ENCODE peak calls at places on chromosomes 4 and X, in seven cellular contexts. A, N, H, O, F, X and W are unnamed samples.
A peak's percentile ranks its signal among the peaks of the same experiment; 100 is the strongest.

GRCh38 chr4:168098257-168098717 is 6.0 kb downstream of the ANXA10 start:
- DNase-seq in O (no peak), H (no peak), N (peak; percentile 19), X (no peak), A (no peak), F (peak; percentile 11), W (peak; percentile 60)

GRCh38 chr4:55658657-55659056 is 22.6 kb upstream of the NMU start:
- DNase-seq in X (no peak), O (no peak), N (no peak), H (no peak), A (no peak), F (no peak), W (no peak)

GRCh38 chr4:177308125-177308524 is 1.5 kb upstream of the NEIL3 start:
- DNase-seq in O (no peak), F (peak; percentile 81), N (no peak), A (no peak), H (no peak), X (no peak), W (peak; percentile 12)

GRCh38 chr4:88969271-88969670 is 87.7 kb downstream of the FAM13A start:
- DNase-seq in N (no peak), A (no peak), F (no peak), O (no peak), X (no peak), H (no peak), W (no peak)

GRCh38 chr4:98516042-98516440 is 142.4 kb downstream of the TSPAN5 start:
- DNase-seq in X (peak; percentile 44), O (no peak), A (peak; percentile 47), H (no peak), F (peak; percentile 53), N (no peak), W (peak; percentile 92)

GRCh38 chr4:38612996-38613395 is 51.0 kb upstream of the KLF3 start:
- DNase-seq in N (no peak), X (peak; percentile 42), O (no peak), H (no peak), F (no peak), A (no peak), W (no peak)

GRCh38 chrX:9396930-9397329 is 67.9 kb upstream of the TBL1X start:
- DNase-seq in X (peak; percentile 36), F (peak; percentile 63), N (no peak), H (no peak), A (no peak), O (no peak), W (no peak)

GRCh38 chrX:45596190-45596808 is 395.6 kb upstream of the DIPK2B start:
- DNase-seq in N (no peak), F (no peak), A (no peak), H (no peak), X (no peak), O (no peak), W (no peak)

GRCh38 chr4:10091531-10092181 is 24.9 kb downstream of the WDR1 start:
- DNase-seq in F (no peak), X (no peak), A (no peak), O (no peak), H (no peak), N (no peak), W (no peak)

GRCh38 chr4:24260922-24261581 is 323.3 kb downstream of the DHX15 start:
- DNase-seq in F (no peak), X (no peak), O (no peak), H (no peak), A (no peak), N (no peak), W (no peak)

GRCh38 chr4:56817840-56818491 is 3.5 kb downstream of the SPINK2 start:
- DNase-seq in N (no peak), A (no peak), F (no peak), X (no peak), O (no peak), H (no peak), W (no peak)

GRCh38 chr4:74931386-74931785 is 1.5 kb upstream of the PARM1 start:
- DNase-seq in X (no peak), H (no peak), A (no peak), F (no peak), N (no peak), O (no peak), W (no peak)

GRCh38 chr4:4502694-4503311 is 39.0 kb downstream of the STX18 start:
- DNase-seq in F (no peak), N (no peak), X (no peak), O (no peak), A (no peak), H (no peak), W (peak; percentile 90)

GRCh38 chrX:69496143-69496542 is 8.0 kb upstream of the NALF2 start:
- DNase-seq in O (no peak), A (no peak), F (no peak), H (no peak), X (no peak), N (no peak), W (no peak)

GRCh38 chr4:145920205-145920604 is 18.4 kb downstream of the ZNF827 start:
- DNase-seq in H (no peak), N (peak; percentile 68), A (peak; percentile 70), O (no peak), F (no peak), X (no peak), W (peak; percentile 91)

GRCh38 chrX:55119271-55119670 is 30.5 kb downstream of the PAGE2 start:
- DNase-seq in O (no peak), N (no peak), X (no peak), F (no peak), A (no peak), H (no peak), W (no peak)

GRCh38 chr4:63505714-63506460 is 903.4 kb downstream of the TECRL start:
- DNase-seq in H (no peak), F (no peak), N (no peak), X (no peak), O (no peak), A (no peak), W (no peak)

GRCh38 chr4:150999091-150999490 is 16.0 kb downstream of the LRBA start:
- DNase-seq in N (no peak), H (no peak), A (no peak), O (no peak), F (no peak), X (no peak), W (no peak)

GRCh38 chrX:124194903-124195302 is 137.6 kb upstream of the TEX13D start:
- DNase-seq in A (no peak), F (no peak), N (no peak), H (no peak), X (no peak), O (no peak), W (no peak)

GRCh38 chrX:133657455-133657854 is 242.2 kb upstream of the GPC4 start:
- DNase-seq in A (no peak), N (no peak), O (no peak), F (no peak), H (no peak), X (no peak), W (no peak)

DNA sequence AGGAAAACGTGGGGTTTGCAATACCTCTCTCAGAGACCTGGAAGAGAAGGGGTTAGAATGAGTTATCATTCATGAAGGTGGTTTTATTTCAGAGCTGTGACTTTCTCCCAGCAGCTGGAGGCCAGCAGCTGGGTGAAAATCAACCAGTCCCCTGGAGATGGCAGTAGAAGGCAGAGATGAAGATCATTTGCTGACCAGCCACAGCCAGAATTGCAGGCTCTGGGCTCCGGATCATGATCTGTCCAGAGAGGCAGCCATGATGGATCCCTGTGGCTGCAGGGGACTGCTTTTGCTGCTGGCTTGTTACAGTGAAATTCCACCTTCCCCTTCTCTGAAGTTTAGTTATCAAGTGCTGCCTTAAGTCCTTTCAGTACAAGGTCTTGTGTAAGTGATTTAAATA is 46.9 kb upstream of the TAB3 start:
- DNase-seq in X (peak; percentile 52), N (no peak), H (no peak), O (no peak), F (peak; percentile 21), A (no peak), W (peak; percentile 28)
- TF ChIP-seq CTCF in X (peak; percentile 41), N (peak; percentile 32), H (no peak), O (no peak), F (no peak), A (peak; percentile 31), W (peak; percentile 42)

GRCh38 chr4:77930154-77930553 is 67.5 kb downstream of the MRPL1 start:
- DNase-seq in O (no peak), F (no peak), X (no peak), A (no peak), N (no peak), H (no peak), W (no peak)

GRCh38 chr4:77927991-77928925 is 65.6 kb downstream of the MRPL1 start:
- DNase-seq in N (no peak), X (peak; percentile 26), A (no peak), F (peak; percentile 43), O (no peak), H (no peak), W (no peak)

GRCh38 chr4:77931452-77932135 is 69.0 kb downstream of the MRPL1 start:
- DNase-seq in X (no peak), O (no peak), A (no peak), H (no peak), N (no peak), F (no peak), W (peak; percentile 65)

DNA sequence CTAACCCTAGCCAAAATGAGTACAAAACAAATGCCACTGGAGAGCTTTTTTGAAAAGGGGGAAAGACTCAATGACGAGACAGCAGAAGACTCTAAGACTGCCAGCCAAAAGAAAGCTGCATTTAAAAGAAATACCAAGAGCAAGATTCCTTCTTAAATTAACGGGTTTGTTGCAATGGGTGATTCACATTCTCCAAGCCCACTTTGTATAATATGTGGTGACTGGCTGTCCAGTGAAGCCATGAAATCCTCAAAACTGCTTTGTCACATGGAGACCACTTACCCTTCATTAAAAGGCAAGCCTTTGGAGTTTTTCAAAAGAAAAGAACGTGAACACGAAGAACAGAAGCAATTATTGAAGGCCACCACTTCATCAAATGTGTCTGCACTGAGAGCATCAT is 68.2 kb downstream of the MRPL1 start:
- DNase-seq in N (no peak), X (no peak), F (no peak), A (no peak), O (no peak), H (no peak), W (no peak)
- H3K27ac ChIP-seq in N (peak overlapping the region; percentile 11), X (no peak overlapping the region), F (no peak overlapping the region), A (no peak overlapping the region), O (no peak overlapping the region), H (no peak overlapping the region), W (no peak overlapping the region)

DNA sequence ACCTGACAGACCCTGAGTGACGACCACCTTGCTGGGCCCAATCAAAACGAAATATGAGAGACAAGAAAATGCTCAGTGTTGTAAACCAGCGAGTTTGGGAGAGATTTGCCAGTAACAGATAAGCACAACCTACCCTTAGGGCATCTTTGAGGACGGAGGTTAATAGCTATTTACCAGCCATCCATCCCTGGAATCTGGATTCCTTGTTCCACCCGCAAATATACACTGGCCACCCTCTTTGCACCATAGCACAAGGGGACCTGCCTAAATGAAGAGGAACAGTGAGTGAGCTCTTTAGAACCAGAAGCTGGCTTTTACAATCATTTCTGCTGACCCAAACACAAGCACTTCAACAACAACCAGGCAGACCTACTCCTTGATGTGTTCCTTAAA is 725 bp downstream of the MPP1 start:
- DNase-seq in X (no peak), F (no peak), N (no peak), A (no peak), O (no peak), H (no peak), W (no peak)
- H3K4me3 ChIP-seq in X (peak overlapping the region; percentile 40), F (peak overlapping the region; percentile 59), N (peak overlapping the region; percentile 66), A (peak overlapping the region; percentile 74), O (peak overlapping the region; percentile 54), H (peak overlapping the region; percentile 79), W (peak overlapping the region; percentile 72)

DNA sequence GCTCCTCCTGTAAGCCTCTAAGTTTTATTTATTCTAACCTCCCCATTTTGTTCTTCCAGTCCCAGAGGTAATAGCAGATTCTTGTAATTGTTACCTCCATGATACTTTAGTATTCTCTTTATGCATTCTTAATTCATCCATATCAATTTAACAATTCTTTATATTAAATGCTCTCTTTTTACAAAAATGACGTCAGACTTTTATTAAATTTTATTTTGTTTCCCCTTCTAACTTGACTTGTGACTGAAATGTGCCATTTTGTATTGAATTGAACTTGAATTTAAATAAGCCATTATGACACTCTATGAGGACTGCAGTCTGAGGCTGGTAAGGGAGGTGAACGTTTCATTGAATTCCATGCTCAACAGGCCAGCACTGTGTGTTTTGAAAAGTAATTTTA is 60.0 kb upstream of the NUDT10 start:
- DNase-seq in A (no peak), X (no peak), H (no peak), F (no peak), N (no peak), O (no peak), W (no peak)
- TF ChIP-seq CTCF in A (no peak), X (no peak), H (no peak), F (no peak), N (no peak), O (no peak), W (no peak)